ENCODE peak calls at places on chromosomes 11 and 22, in five cellular contexts. K is heart left ventricle; B is kidney epithelial cell; I is CD8-positive, alpha-beta memory T cell; V is RWPE2. W is an unnamed sample.

GRCh38 chr11:105244157-105244820 is 104.7 kb upstream of the CARD18 start:
- DNase-seq in K (peak), I (no peak), V (no peak), B (peak), W (no peak)

GRCh38 chr11:117610045-117610444 is 187.0 kb downstream of the DSCAML1 start:
- DNase-seq in V (no peak), I (no peak), K (no peak), B (peak), W (no peak)

GRCh38 chr11:43554148-43554473 is 126.4 kb upstream of the HSD17B12 start:
- DNase-seq in K (no peak), B (no peak), I (no peak), V (no peak), W (no peak)

GRCh38 chr22:44384563-44384940 is 71.8 kb upstream of the SHISAL1 start:
- DNase-seq in B (no peak), I (no peak), V (peak), K (peak), W (no peak)

GRCh38 chr11:61918251-61919112 is 1.1 kb upstream of the RAB3IL1 start:
- DNase-seq in V (no peak), K (peak), I (no peak), B (no peak), W (peak)

GRCh38 chr11:12007769-12008737 is at the start of gene DKK3:
- DNase-seq in I (no peak), B (no peak), K (peak), V (no peak), W (no peak)

GRCh38 chr11:9153651-9154050 is 62.3 kb upstream of the SCUBE2 start:
- DNase-seq in I (no peak), V (no peak), B (no peak), K (no peak), W (no peak)

GRCh38 chr11:69377029-69377952 is 83.3 kb downstream of the MYEOV start:
- DNase-seq in V (peak), K (no peak), I (no peak), B (no peak), W (no peak)

GRCh38 chr11:24511518-24511917 is 14.7 kb downstream of the LUZP2 start:
- DNase-seq in V (no peak), K (no peak), B (no peak), I (no peak), W (no peak)

GRCh38 chr11:32184057-32185055 is 93.5 kb downstream of the RCN1 start:
- DNase-seq in V (no peak), B (no peak), K (peak), I (no peak), W (no peak)

DNA sequence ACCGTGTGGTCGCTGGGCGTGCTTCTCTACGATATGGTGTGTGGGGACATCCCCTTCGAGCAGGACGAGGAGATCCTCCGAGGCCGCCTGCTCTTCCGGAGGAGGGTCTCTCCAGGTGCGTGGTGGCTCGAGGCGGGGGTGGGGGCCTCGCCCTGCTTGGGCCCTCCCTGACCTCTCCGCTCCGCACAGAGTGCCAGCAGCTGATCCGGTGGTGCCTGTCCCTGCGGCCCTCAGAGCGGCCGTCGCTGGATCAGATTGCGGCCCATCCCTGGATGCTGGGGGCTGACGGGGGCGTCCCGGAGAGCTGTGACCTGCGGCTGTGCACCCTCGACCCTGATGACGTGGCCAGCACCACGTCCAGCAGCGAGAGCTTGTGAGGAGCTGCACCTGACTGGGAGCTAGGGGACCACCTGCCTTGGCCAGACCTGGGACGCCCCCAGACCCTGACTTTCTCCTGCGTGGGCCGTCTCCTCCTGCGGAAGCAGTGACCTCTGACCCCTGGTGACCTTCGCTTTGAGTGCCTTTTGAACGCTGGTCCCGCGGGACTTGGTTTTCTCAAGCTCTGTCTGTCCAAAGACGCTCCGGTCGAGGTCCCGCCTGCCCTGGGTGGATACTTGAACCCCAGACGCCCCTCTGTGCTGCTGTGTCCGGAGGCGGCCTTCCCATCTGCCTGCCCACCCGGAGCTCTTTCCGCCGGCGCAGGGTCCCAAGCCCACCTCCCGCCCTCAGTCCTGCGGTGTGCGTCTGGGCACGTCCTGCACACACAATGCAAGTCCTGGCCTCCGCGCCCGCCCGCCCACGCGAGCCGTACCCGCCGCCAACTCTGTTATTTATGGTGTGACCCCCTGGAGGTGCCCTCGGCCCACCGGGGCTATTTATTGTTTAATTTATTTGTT is 2.4 kb downstream of the PIM3 start:
- DNase-seq in I (peak), K (peak), V (peak), B (no peak), W (peak)
- H3K4me3 ChIP-seq in I (peak), K (peak), V (peak), B (peak), W (peak)

GRCh38 chr22:39078329-39078728 is 1.3 kb downstream of the APOBEC3G start:
- DNase-seq in B (no peak), K (no peak), V (no peak), I (peak), W (no peak)
- H3K4me3 ChIP-seq in B (no peak), K (no peak), V (no peak), I (peak), W (no peak)

GRCh38 chr11:102325088-102325487 is 7.8 kb downstream of the BIRC3 start:
- DNase-seq in K (no peak), V (no peak), B (no peak), I (no peak), W (no peak)

GRCh38 chr11:102320679-102321078 is 3.4 kb downstream of the BIRC3 start:
- DNase-seq in I (no peak), K (no peak), V (no peak), B (no peak), W (no peak)

GRCh38 chr11:102323542-102324261 is 6.4 kb downstream of the BIRC3 start:
- DNase-seq in K (no peak), V (no peak), B (no peak), I (no peak), W (no peak)

GRCh38 chr11:102320166-102320565 is 2.9 kb downstream of the BIRC3 start:
- DNase-seq in K (no peak), I (no peak), B (no peak), V (no peak), W (no peak)

GRCh38 chr11:102322560-102322959 is 5.3 kb downstream of the BIRC3 start:
- DNase-seq in B (no peak), V (no peak), I (no peak), K (no peak), W (no peak)
- H3K4me3 ChIP-seq in B (no peak), V (no peak), I (no peak), K (no peak), W (no peak)

GRCh38 chr11:120659076-120659475 is 147.5 kb downstream of the GRIK4 start:
- DNase-seq in V (no peak), K (no peak), I (no peak), B (no peak), W (no peak)

GRCh38 chr11:120662071-120662611 is 150.6 kb downstream of the GRIK4 start:
- DNase-seq in I (no peak), K (no peak), B (no peak), V (no peak), W (no peak)

GRCh38 chr11:120657306-120658070 is 145.9 kb downstream of the GRIK4 start:
- DNase-seq in I (no peak), B (no peak), V (no peak), K (no peak), W (no peak)

GRCh38 chr11:120658071-120658423 is 146.5 kb downstream of the GRIK4 start:
- DNase-seq in K (no peak), B (no peak), V (no peak), I (no peak), W (no peak)

DNA sequence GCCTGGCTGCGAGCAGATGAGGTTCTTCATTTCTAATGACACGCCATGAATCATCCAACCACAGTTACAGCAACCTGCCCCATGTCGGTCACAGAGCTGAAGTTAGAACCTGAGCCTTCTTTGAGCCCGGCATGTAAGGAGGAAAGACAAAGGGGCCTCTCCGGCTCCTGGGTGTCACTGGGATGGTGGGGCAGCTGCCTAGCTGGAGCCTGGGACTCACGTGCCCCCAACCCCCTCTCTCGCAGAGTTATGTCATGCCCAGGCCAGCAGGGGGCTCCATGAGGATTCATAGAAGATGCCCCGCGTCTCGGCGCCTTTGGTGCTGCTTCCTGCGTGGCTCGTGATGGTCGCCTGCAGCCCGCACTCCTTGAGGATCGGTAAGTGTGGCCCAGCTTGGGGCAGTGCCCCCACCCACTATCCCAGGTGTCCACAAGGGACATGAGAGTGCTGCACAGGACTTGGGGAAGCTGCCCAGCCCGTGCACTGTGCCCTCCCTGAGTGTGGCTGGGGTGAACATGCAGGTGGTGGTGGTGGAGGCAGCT is 148.5 kb downstream of the GRIK4 start:
- DNase-seq in B (no peak), I (no peak), V (no peak), K (no peak), W (no peak)
- H3K4me3 ChIP-seq in B (no peak), I (no peak), V (no peak), K (no peak), W (no peak)